ENCODE peak calls at places on chromosomes 13 and 19, in five cellular contexts. K, C, A, B and V are unnamed samples.

GRCh38 chr19:14089662-14090508 is 666 bp downstream of the SAMD1 start:
- DNase-seq in A (peak), K (peak), C (peak), B (peak), V (peak)

GRCh38 chr13:87887459-87888123 is 216.4 kb downstream of the SLITRK5 start:
- DNase-seq in B (no peak), A (no peak), K (no peak), C (peak), V (no peak)

GRCh38 chr19:56301152-56301551 is 13.5 kb downstream of the ZSCAN5A start:
- DNase-seq in C (no peak), A (no peak), B (peak), K (peak), V (no peak)

GRCh38 chr13:108200781-108201398 is 14.4 kb downstream of the LIG4 start:
- DNase-seq in K (no peak), B (peak), A (no peak), C (no peak), V (no peak)

GRCh38 chr13:30832845-30833332 is 73.2 kb upstream of the MEDAG start:
- DNase-seq in K (peak), A (peak), B (peak), C (peak), V (peak)

GRCh38 chr13:112569771-112570288 is 18.1 kb downstream of the TUBGCP3 start:
- DNase-seq in K (no peak), A (no peak), C (no peak), B (no peak), V (no peak)

GRCh38 chr13:51584731-51585191 is 499 bp downstream of the WDFY2 start:
- DNase-seq in C (peak), K (peak), B (peak), A (peak), V (peak)

GRCh38 chr19:28466107-28467045 is 746.6 kb downstream of the UQCRFS1 start:
- DNase-seq in C (peak), A (peak), K (peak), B (peak), V (peak)

GRCh38 chr19:11494634-11495285 is 10.9 kb downstream of the ZNF653 start:
- DNase-seq in C (no peak), A (no peak), K (no peak), B (no peak), V (no peak)

GRCh38 chr19:40612831-40613668 is 11.9 kb downstream of the LTBP4 start:
- DNase-seq in C (peak), K (peak), B (peak), A (no peak), V (peak)

GRCh38 chr13:66657165-66657895 is 572.8 kb downstream of the PCDH9 start:
- DNase-seq in C (peak), K (peak), B (peak), A (no peak), V (no peak)
- H3K4me3 ChIP-seq in C (no peak), K (no peak), B (no peak), A (no peak), V (no peak)

GRCh38 chr19:47006496-47006895 is 13.1 kb upstream of the NPAS1 start:
- DNase-seq in B (no peak), K (peak), A (no peak), C (no peak), V (no peak)
- H3K4me3 ChIP-seq in B (no peak), K (no peak), A (no peak), C (no peak), V (no peak)

DNA sequence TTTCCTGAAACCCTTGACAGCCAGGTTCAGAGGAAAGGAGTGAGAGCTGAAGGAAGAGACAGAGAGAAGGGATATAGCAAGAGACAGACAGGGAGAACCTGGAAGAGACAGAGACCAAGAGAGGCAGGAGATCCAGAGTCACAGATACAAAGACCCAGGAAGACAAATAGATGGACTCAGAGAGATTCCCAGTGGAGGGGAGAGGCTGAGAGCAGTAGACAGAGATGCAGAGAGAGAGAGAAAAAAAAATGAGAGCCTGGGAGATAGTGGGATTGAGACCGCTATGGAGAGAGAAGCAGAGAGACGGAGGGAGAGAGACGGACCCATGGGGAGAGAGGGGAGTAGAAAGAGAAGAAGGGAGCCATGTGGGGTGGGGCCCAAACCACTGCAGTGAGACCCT is 763 bp downstream of the FXYD7 start:
- DNase-seq in C (no peak), K (no peak), B (no peak), A (no peak), V (no peak)
- H3K4me3 ChIP-seq in C (peak), K (peak), B (no peak), A (no peak), V (no peak)

GRCh38 chr13:44373247-44373600 is 400 bp upstream of the SERP2 start:
- DNase-seq in A (no peak), B (no peak), C (no peak), K (peak), V (no peak)

GRCh38 chr13:44378277-44378676 is 4.7 kb downstream of the SERP2 start:
- DNase-seq in K (no peak), B (no peak), C (no peak), A (no peak), V (no peak)

GRCh38 chr13:44374348-44374712 is 706 bp downstream of the SERP2 start:
- DNase-seq in C (no peak), A (no peak), K (no peak), B (no peak), V (no peak)

GRCh38 chr13:44371421-44371820 is 2.2 kb upstream of the SERP2 start:
- DNase-seq in A (no peak), B (no peak), C (no peak), K (no peak), V (no peak)

DNA sequence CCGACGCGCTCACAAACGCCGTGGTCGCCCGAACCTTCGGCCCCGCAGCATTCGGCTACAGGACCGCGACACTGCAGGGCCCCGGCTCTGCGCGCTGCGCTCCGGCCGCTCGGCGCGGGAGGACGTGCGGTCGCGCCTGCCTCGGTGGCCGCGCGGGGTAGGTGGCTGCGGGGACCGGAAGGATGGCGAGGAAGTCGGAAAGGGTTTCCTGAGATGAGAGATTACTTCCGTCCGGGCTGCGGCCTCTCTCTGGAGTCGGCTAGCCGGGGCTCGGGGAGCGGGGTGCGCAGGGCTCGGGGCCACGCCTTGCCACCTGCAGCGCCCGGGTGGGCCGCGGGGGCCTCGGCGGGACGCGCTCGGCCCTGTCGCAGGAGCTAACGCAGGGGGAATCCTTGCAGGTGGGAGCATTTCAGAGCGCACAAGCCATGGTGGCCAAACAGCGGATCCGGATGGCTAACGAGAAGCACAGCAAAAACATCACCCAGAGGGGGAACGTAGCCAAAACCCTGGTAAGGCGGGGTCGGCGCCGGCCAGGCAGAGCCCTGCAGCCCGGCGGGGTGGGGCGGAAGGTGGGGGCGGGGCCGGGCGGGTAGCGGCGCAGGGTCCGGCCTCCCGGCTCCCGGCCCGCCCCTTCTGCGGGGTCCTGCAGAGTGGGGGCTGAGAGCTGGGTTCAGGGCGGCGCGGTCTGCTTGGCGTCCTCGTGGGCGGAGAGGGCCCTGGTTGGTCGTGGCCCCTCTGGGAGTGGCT is at the start of gene SERP2:
- DNase-seq in A (no peak), B (peak), C (peak), K (peak), V (no peak)
- H3K4me3 ChIP-seq in A (no peak), B (peak), C (peak), K (peak), V (no peak)

GRCh38 chr19:36160821-36161596 is 8.8 kb upstream of the COX7A1 start:
- DNase-seq in B (no peak), C (no peak), K (peak), A (no peak), V (no peak)
- H3K4me3 ChIP-seq in B (no peak), C (no peak), K (peak), A (no peak), V (no peak)

GRCh38 chr19:23801798-23802197 is 43.1 kb upstream of the ZNF681 start:
- DNase-seq in A (no peak), C (no peak), K (no peak), B (no peak), V (no peak)
- H3K4me3 ChIP-seq in A (no peak), C (no peak), K (no peak), B (no peak), V (no peak)

GRCh38 chr19:6236310-6237291 is 43.2 kb downstream of the MLLT1 start:
- DNase-seq in B (no peak), C (no peak), K (peak), A (no peak), V (no peak)
- H3K4me3 ChIP-seq in B (no peak), C (no peak), K (no peak), A (no peak), V (no peak)

GRCh38 chr19:42250666-42251531 is 4.0 kb downstream of the ERF start:
- DNase-seq in C (no peak), A (no peak), B (peak), K (no peak), V (no peak)
- H3K4me3 ChIP-seq in C (no peak), A (no peak), B (peak), K (no peak), V (no peak)

GRCh38 chr19:50717891-50718254 is 1.7 kb downstream of the SHANK1 start:
- DNase-seq in C (peak), B (no peak), A (no peak), K (peak), V (no peak)
- H3K4me3 ChIP-seq in C (peak), B (peak), A (no peak), K (peak), V (no peak)

GRCh38 chr13:23966691-23967615 is 69.7 kb upstream of the C1QTNF9B start:
- DNase-seq in C (no peak), A (no peak), K (no peak), B (no peak), V (peak)
- H3K4me3 ChIP-seq in C (no peak), A (no peak), K (no peak), B (no peak), V (peak)